ENCODE peak calls at places on chromosome 10, in nine cellular contexts. O is transverse colon, C is fibroblast of pulmonary artery, I is ascending aorta, L is adrenal gland, Y is hepatocyte, F is heart left ventricle, Q is astrocyte of the cerebellum, W is HCT116. N is an unnamed sample.

GRCh38 chr10:370222-370825 is 235.1 kb downstream of the ZMYND11 start:
- DNase-seq in I (no peak), F (no peak), Q (no peak), O (no peak), W (no peak), C (peak; percentile 43), L (no peak), Y (no peak), N (no peak)

GRCh38 chr10:46547881-46548780 is 8.3 kb downstream of the GPRIN2 start:
- DNase-seq in F (peak; percentile 24), L (peak; percentile 16), W (no peak), C (no peak), Q (no peak), O (peak; percentile 6), Y (no peak), I (peak; percentile 63), N (no peak)

GRCh38 chr10:77360835-77361234 is 276.8 kb downstream of the KCNMA1 start:
- DNase-seq in W (no peak), L (no peak), F (no peak), O (no peak), C (no peak), Q (no peak), Y (no peak), I (no peak), N (no peak)

GRCh38 chr10:74586088-74586585 is 240.3 kb upstream of the KAT6B start:
- DNase-seq in L (peak; percentile 34), I (no peak), W (no peak), Y (no peak), O (no peak), C (no peak), Q (no peak), F (no peak), N (no peak)

GRCh38 chr10:26292058-26292457 is 75.5 kb downstream of the GAD2 start:
- DNase-seq in O (no peak), Y (no peak), I (no peak), F (no peak), L (no peak), C (no peak), W (no peak), Q (no peak), N (no peak)

GRCh38 chr10:91433620-91434019 is 23.5 kb downstream of the HECTD2 start:
- DNase-seq in Q (no peak), Y (no peak), F (no peak), L (no peak), O (no peak), C (no peak), W (no peak), I (no peak), N (no peak)

GRCh38 chr10:70596110-70596798 is 6.3 kb downstream of the PRF1 start:
- DNase-seq in C (no peak), I (no peak), Y (peak; percentile 50), L (no peak), Q (no peak), O (no peak), W (no peak), F (no peak), N (no peak)

GRCh38 chr10:17240617-17241016 is 12.6 kb downstream of the VIM start:
- DNase-seq in L (no peak), I (no peak), Q (no peak), C (no peak), W (no peak), F (no peak), Y (no peak), O (no peak), N (no peak)

GRCh38 chr10:112217413-112218390 is 34.1 kb upstream of the GPAM start:
- DNase-seq in I (no peak), W (no peak), L (no peak), Q (no peak), C (no peak), Y (no peak), O (no peak), F (no peak), N (no peak)

GRCh38 chr10:17115683-17116082 is 13.9 kb downstream of the CUBN start:
- DNase-seq in Q (no peak), W (peak; percentile 18), Y (peak; percentile 51), I (no peak), O (no peak), L (no peak), F (no peak), C (peak; percentile 15), N (no peak)

GRCh38 chr10:35661236-35661635 is 19.1 kb upstream of the FZD8 start:
- DNase-seq in L (no peak), I (no peak), F (no peak), O (no peak), W (no peak), Y (no peak), Q (no peak), C (no peak), N (no peak)

GRCh38 chr10:78783753-78784152 is 285.0 kb upstream of the ZMIZ1 start:
- DNase-seq in C (no peak), F (no peak), L (no peak), Y (no peak), Q (no peak), O (no peak), I (no peak), W (no peak), N (no peak)

GRCh38 chr10:92544296-92544695 is 29.6 kb downstream of the IDE start:
- DNase-seq in Y (no peak), O (no peak), I (no peak), F (no peak), Q (peak; percentile 2), C (peak; percentile 47), W (no peak), L (no peak), N (no peak)

GRCh38 chr10:126476256-126476655 is 88.0 kb upstream of the ADAM12 start:
- DNase-seq in Y (no peak), W (no peak), C (no peak), F (peak; percentile 36), L (no peak), I (no peak), Q (no peak), O (no peak), N (no peak)

GRCh38 chr10:125028291-125028867 is 86.5 kb downstream of the ZRANB1 start:
- DNase-seq in O (no peak), C (no peak), F (no peak), I (no peak), Y (no peak), L (no peak), W (no peak), Q (no peak), N (no peak)

GRCh38 chr10:3774814-3775670 is 10.0 kb downstream of the KLF6 start:
- DNase-seq in Q (peak; percentile 74), L (no peak), I (peak; percentile 87), Y (peak; percentile 78), O (peak; percentile 47), C (peak; percentile 89), F (no peak), W (peak; percentile 68), N (peak; percentile 79)

GRCh38 chr10:3773465-3774017 is 11.5 kb downstream of the KLF6 start:
- DNase-seq in F (no peak), O (no peak), I (peak; percentile 64), C (peak; percentile 59), L (no peak), W (no peak), Q (no peak), Y (no peak), N (peak; percentile 73)

GRCh38 chr10:3770611-3771110 is 14.3 kb downstream of the KLF6 start:
- DNase-seq in F (no peak), O (no peak), W (no peak), L (no peak), C (no peak), I (peak; percentile 55), Y (no peak), Q (no peak), N (no peak)

GRCh38 chr10:3774018-3774813 is 10.8 kb downstream of the KLF6 start:
- DNase-seq in F (no peak), L (no peak), O (no peak), Y (peak; percentile 56), W (no peak), Q (no peak), C (peak; percentile 73), I (peak; percentile 66), N (peak; percentile 87)

GRCh38 chr10:3772349-3773222 is 12.4 kb downstream of the KLF6 start:
- DNase-seq in Y (no peak), W (no peak), F (no peak), L (no peak), C (peak; percentile 46), I (peak; percentile 60), O (no peak), Q (no peak), N (no peak)
- H3K4me3 ChIP-seq in Y (no peak overlapping the region), W (no peak overlapping the region), F (no peak overlapping the region), L (no peak overlapping the region), C (no peak overlapping the region), I (no peak overlapping the region), O (no peak overlapping the region), Q (no peak overlapping the region), N (no peak overlapping the region)

GRCh38 chr10:18424200-18424599 is 227.2 kb downstream of the NSUN6 start:
- DNase-seq in L (no peak), O (no peak), Q (no peak), C (no peak), W (no peak), F (no peak), Y (no peak), I (no peak), N (no peak)

GRCh38 chr10:18419945-18420344 is 231.4 kb downstream of the NSUN6 start:
- DNase-seq in I (no peak), L (no peak), F (no peak), O (no peak), Y (no peak), W (no peak), Q (no peak), C (no peak), N (no peak)

GRCh38 chr10:18418579-18419210 is 232.7 kb downstream of the NSUN6 start:
- DNase-seq in W (no peak), O (no peak), L (peak; percentile 31), Y (no peak), C (peak; percentile 2), F (no peak), Q (no peak), I (no peak), N (no peak)

GRCh38 chr10:18421726-18422293 is 229.6 kb downstream of the NSUN6 start:
- DNase-seq in Y (no peak), Q (no peak), W (no peak), C (no peak), L (no peak), O (no peak), F (no peak), I (no peak), N (no peak)

GRCh38 chr10:18423058-18423637 is 228.2 kb downstream of the NSUN6 start:
- DNase-seq in O (no peak), W (no peak), Y (no peak), F (no peak), Q (no peak), L (no peak), I (no peak), C (no peak), N (no peak)
- TF ChIP-seq CTCF in O (no peak), W (no peak), Y (no peak), F (no peak), Q (no peak), L (no peak), I (no peak), C (no peak), N (no peak)

GRCh38 chr10:111126981-111127848 is 50.4 kb downstream of the ADRA2A start:
- DNase-seq in W (no peak), Y (no peak), F (no peak), O (no peak), C (no peak), L (no peak), Q (no peak), I (no peak), N (no peak)
- H3K4me3 ChIP-seq in W (no peak overlapping the region), Y (no peak overlapping the region), F (no peak overlapping the region), O (no peak overlapping the region), C (no peak overlapping the region), L (no peak overlapping the region), Q (no peak overlapping the region), I (no peak overlapping the region), N (no peak overlapping the region)

GRCh38 chr10:131934769-131935168 is 34.0 kb downstream of the PPP2R2D start:
- DNase-seq in Y (no peak), O (no peak), F (no peak), I (peak; percentile 37), L (no peak), C (no peak), Q (no peak), W (no peak), N (no peak)
- TF ChIP-seq CTCF in Y (no peak), O (no peak), F (no peak), I (no peak), L (no peak), C (no peak), Q (no peak), W (no peak), N (no peak)

N was measured in epithelial cell of proximal tubule.